ENCODE peak calls at places on chromosomes 13 and 19, in nine cellular contexts. O is A549, C is tibial artery, S is epithelial cell of esophagus, K is ascending aorta, W is ovary, H is fibroblast of lung, T is coronary artery, E is IMR-90. V is an unnamed sample.

GRCh38 chr13:99659234-99659633 is 158.0 kb downstream of the TM9SF2 start:
- DNase-seq in S (no peak), K (no peak), C (no peak), W (no peak), H (no peak), O (no peak), E (no peak), T (no peak), V (no peak)

GRCh38 chr13:21917046-21918010 is 246.5 kb downstream of the FGF9 start:
- DNase-seq in K (no peak), E (peak), O (no peak), H (no peak), T (no peak), C (no peak), S (no peak), W (no peak), V (no peak)

GRCh38 chr13:69324109-69324886 is 783.3 kb upstream of the ATXN8OS start:
- DNase-seq in E (no peak), O (peak), T (no peak), W (no peak), C (no peak), K (no peak), H (peak), S (peak), V (no peak)

GRCh38 chr19:43464089-43464775 is 1.2 kb downstream of the LYPD3 start:
- DNase-seq in C (peak), E (no peak), O (no peak), W (peak), H (no peak), T (no peak), S (no peak), K (peak), V (no peak)

GRCh38 chr13:18212873-18213272 is 968.8 kb downstream of the TUBA3C start:
- DNase-seq in H (peak), O (peak), E (peak), S (peak), C (peak), W (no peak), K (no peak), T (no peak), V (no peak)

GRCh38 chr19:9645466-9645865 is 24.4 kb upstream of the ZNF561 start:
- DNase-seq in K (no peak), C (no peak), S (peak), T (no peak), W (no peak), O (no peak), E (no peak), H (no peak), V (no peak)

GRCh38 chr13:71625183-71625582 is 241.8 kb downstream of the DACH1 start:
- DNase-seq in O (no peak), W (no peak), K (no peak), S (no peak), E (peak), C (no peak), H (no peak), T (no peak), V (no peak)

GRCh38 chr19:12777217-12778019 is 2.1 kb upstream of the HOOK2 start:
- DNase-seq in K (peak), E (peak), T (peak), C (peak), O (peak), W (peak), H (peak), S (peak), V (peak)

GRCh38 chr19:19588546-19588945 is 29.9 kb downstream of the PBX4 start:
- DNase-seq in E (peak), T (no peak), O (peak), C (no peak), W (no peak), H (no peak), K (no peak), S (peak), V (no peak)

GRCh38 chr13:109735567-109735966 is 50.8 kb downstream of the IRS2 start:
- DNase-seq in K (no peak), C (no peak), T (no peak), H (no peak), E (no peak), W (no peak), S (no peak), O (no peak), V (no peak)
- TF ChIP-seq CTCF in K (no peak), C (no peak), T (no peak), H (no peak), E (no peak), W (no peak), S (no peak), O (no peak), V (no peak)

GRCh38 chr19:16750081-16750480 is 30.4 kb downstream of the NWD1 start:
- DNase-seq in H (no peak), O (no peak), S (no peak), W (no peak), T (no peak), E (no peak), K (no peak), C (no peak), V (no peak)
- TF ChIP-seq CTCF in H (no peak), O (no peak), S (no peak), W (no peak), T (no peak), E (no peak), K (no peak), C (no peak), V (no peak)

GRCh38 chr13:32023698-32024097 is 7.9 kb upstream of the FRY start:
- DNase-seq in K (no peak), E (no peak), W (no peak), O (no peak), T (no peak), H (peak), S (no peak), C (no peak), V (no peak)
- TF ChIP-seq CTCF in K (no peak), E (peak), W (no peak), O (no peak), T (no peak), H (no peak), S (peak), C (no peak), V (no peak)

DNA sequence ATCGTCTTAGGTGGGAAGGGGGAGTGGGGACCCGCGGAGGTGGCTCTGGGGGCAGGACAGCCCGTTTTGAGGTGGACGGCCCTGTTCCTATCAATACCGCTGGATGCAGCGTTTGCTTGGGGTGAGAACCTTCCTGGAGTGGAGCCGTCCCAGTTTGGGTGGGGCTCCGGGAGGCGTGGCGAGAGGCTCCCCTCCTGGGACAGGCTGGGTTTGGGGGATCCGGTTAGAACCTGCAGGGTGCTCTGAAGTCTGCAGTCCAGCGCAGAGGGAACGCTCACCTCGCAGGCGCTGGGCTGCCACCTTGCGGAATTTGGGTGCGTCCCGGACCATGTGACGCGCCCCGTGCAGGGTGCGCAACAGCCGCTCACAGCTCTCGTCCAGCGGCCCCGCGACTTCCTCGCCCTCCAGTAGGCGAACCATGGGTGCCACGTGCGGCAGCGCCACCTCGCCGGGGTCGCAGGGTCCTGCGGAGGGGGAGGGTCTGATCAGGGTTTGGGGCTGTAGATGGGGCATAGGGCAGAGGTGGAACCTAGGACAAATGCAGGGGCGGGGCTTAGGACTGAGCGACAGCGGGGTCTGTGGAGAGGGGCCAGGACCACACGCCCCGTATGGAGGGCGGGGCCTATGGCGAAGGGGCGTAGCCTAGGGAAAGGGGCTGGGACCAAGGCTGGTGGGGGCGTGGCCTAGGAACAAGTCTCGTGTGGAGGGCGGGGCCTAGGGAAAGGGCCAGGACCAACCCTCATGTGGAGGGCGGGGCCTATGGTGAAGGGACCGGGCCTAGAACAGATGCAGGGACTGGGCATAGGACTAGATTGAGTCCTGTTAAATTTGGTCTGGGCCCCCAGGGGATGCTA is 13.8 kb downstream of the SH2D3A start:
- DNase-seq in T (peak), W (peak), E (peak), S (peak), C (peak), H (peak), K (peak), O (peak), V (peak)
- TF ChIP-seq CTCF in T (no peak), W (peak), E (no peak), S (peak), C (peak), H (peak), K (peak), O (no peak), V (peak)

GRCh38 chr13:19632915-19633339 is 532 bp upstream of the MPHOSPH8 start:
- DNase-seq in K (no peak), S (no peak), T (no peak), H (no peak), E (no peak), W (no peak), C (no peak), O (no peak), V (no peak)

GRCh38 chr13:19634129-19634740 is 776 bp downstream of the MPHOSPH8 start:
- DNase-seq in C (no peak), E (peak), W (no peak), T (no peak), O (peak), S (peak), H (peak), K (no peak), V (peak)

GRCh38 chr13:19633340-19634128 is at the start of gene MPHOSPH8:
- DNase-seq in C (peak), O (peak), E (peak), S (peak), K (peak), W (peak), H (peak), T (peak), V (peak)
- TF ChIP-seq CTCF in C (no peak), O (no peak), E (no peak), S (no peak), K (no peak), W (no peak), H (no peak), T (no peak), V (no peak)

DNA sequence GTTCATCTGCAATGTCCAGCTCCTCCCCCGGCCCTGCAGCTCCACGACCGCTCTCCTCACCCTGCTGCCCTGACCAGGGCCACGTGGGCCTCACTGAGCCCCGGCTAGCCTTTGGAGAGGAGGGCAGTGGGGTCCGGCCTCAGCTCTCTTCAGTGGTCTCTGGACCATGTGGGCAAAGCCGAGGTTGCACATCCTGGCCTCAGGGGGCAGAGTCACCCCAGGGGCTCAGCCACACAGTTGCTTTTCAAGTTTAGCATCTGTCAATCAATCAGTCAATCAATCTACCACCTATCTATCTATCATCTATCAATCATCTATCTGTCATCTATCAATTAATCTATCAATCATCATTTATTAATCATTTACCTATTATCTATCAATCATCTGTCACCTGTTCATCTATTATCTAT is 3.0 kb upstream of the DIRAS1 start:
- DNase-seq in K (no peak), H (no peak), E (no peak), S (no peak), O (no peak), C (no peak), T (peak), W (no peak), V (no peak)
- TF ChIP-seq CTCF in K (no peak), H (peak), E (no peak), S (no peak), O (no peak), C (no peak), T (no peak), W (no peak), V (no peak)

GRCh38 chr19:49119411-49120324 is at the start of gene PPFIA3:
- DNase-seq in S (peak), O (peak), K (peak), T (no peak), E (peak), H (peak), C (peak), W (peak), V (peak)

GRCh38 chr19:49120868-49121267 is 1.5 kb downstream of the PPFIA3 start:
- DNase-seq in W (no peak), E (no peak), T (no peak), S (no peak), H (no peak), C (no peak), O (no peak), K (no peak), V (no peak)

GRCh38 chr19:49117677-49118564 is 1.0 kb downstream of the C19orf73 start:
- DNase-seq in S (no peak), E (no peak), C (no peak), W (peak), H (no peak), O (no peak), T (no peak), K (no peak), V (no peak)

GRCh38 chr19:49120325-49120683 is 960 bp downstream of the PPFIA3 start:
- DNase-seq in C (no peak), O (no peak), K (no peak), T (no peak), E (no peak), W (no peak), H (no peak), S (no peak), V (no peak)

DNA sequence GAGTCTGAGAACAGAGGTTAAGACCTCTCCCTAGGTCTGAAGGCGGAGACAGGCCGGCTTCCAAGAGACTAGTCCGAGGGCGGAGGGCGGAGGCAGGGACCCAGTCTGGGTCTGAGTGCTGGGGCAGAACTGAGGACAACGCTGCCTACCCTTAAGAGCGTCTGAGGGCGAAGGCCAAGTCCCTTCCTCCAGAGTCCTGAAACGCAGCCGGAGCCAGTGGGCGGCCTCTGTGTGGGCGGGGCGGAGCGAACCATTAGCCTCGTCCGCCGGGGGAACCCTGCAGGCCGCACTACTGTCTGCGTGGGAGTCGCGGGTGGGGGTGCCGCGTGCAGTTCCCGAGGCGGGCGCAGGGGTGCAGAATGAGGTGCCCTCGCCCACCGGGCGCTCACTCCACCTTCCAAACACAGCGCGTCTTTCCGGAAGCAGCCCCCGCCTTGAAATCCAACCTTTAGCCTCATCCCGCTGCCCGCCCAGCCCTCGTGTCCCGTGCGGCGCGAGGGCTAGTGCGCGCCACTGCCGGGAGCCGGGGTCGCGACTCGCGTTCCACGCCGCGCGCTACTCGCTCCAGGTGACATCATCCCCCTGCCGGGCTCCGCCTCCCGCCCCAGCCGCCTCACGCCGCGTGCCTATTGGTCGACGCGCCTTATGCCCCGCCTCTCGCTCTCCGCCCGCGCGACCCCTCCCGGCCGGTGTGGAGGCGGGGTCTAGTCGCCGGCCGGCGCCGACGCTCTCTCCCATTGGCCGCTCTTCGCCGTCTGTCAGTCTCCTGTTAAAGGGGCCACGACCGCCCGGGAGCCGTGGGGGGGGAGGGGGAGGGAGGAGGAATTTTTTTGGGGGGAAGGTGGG is at the start of gene C19orf73:
- DNase-seq in O (peak), E (peak), T (peak), H (peak), C (peak), K (peak), S (peak), W (peak), V (peak)
- TF ChIP-seq CTCF in O (no peak), E (no peak), T (no peak), H (no peak), C (no peak), K (no peak), S (no peak), W (peak), V (peak)

V was measured in gastrocnemius medialis.